ENCODE peak calls at places on chromosomes 13 and 19, in ten cellular contexts. One of them, this sample, is unnamed.

GRCh38 chr19:804419-805160 is 7.3 kb downstream of the PTBP1 start:
- DNase-seq in tibial artery: no peak
- DNase-seq in fibroblast of mammary gland: no peak
- DNase-seq in B cell: peak; percentile 61
- DNase-seq in cardiac muscle cell: no peak
- DNase-seq in endothelial cell: no peak
- DNase-seq in uterus: no peak
- DNase-seq in A549: no peak
- DNase-seq in MCF 10A: no peak
- DNase-seq in progenitor cell of endocrine pancreas: no peak
- DNase-seq in this sample: no peak

GRCh38 chr13:32408999-32409313 is 19.0 kb downstream of the N4BP2L1 start:
- DNase-seq in tibial artery: no peak
- DNase-seq in fibroblast of mammary gland: no peak
- DNase-seq in B cell: no peak
- DNase-seq in cardiac muscle cell: no peak
- DNase-seq in endothelial cell: no peak
- DNase-seq in uterus: no peak
- DNase-seq in A549: no peak
- DNase-seq in MCF 10A: no peak
- DNase-seq in progenitor cell of endocrine pancreas: no peak
- DNase-seq in this sample: no peak

GRCh38 chr19:16325671-16326400 is 1.2 kb downstream of the KLF2 start:
- DNase-seq in tibial artery: peak; percentile 78
- DNase-seq in fibroblast of mammary gland: no peak
- DNase-seq in B cell: peak; percentile 57
- DNase-seq in cardiac muscle cell: peak; percentile 66
- DNase-seq in endothelial cell: no peak
- DNase-seq in uterus: peak; percentile 60
- DNase-seq in A549: peak; percentile 43
- DNase-seq in MCF 10A: no peak
- DNase-seq in progenitor cell of endocrine pancreas: peak; percentile 38
- DNase-seq in this sample: no peak

GRCh38 chr19:38793186-38793585 is 4.2 kb downstream of the LGALS7B start:
- DNase-seq in tibial artery: no peak
- DNase-seq in fibroblast of mammary gland: peak; percentile 32
- DNase-seq in B cell: no peak
- DNase-seq in cardiac muscle cell: no peak
- DNase-seq in endothelial cell: no peak
- DNase-seq in uterus: no peak
- DNase-seq in A549: no peak
- DNase-seq in MCF 10A: peak; percentile 87
- DNase-seq in progenitor cell of endocrine pancreas: no peak
- DNase-seq in this sample: no peak

GRCh38 chr19:45211751-45212381 is 33.3 kb downstream of the BLOC1S3 start:
- DNase-seq in tibial artery: no peak
- DNase-seq in fibroblast of mammary gland: no peak
- DNase-seq in B cell: peak; percentile 22
- DNase-seq in cardiac muscle cell: no peak
- DNase-seq in endothelial cell: no peak
- DNase-seq in uterus: peak; percentile 77
- DNase-seq in A549: no peak
- DNase-seq in MCF 10A: peak; percentile 59
- DNase-seq in progenitor cell of endocrine pancreas: no peak
- DNase-seq in this sample: no peak

GRCh38 chr19:12834418-12834943 is at the start of gene RTBDN:
- DNase-seq in tibial artery: no peak
- DNase-seq in fibroblast of mammary gland: no peak
- DNase-seq in B cell: no peak
- DNase-seq in cardiac muscle cell: no peak
- DNase-seq in endothelial cell: no peak
- DNase-seq in uterus: no peak
- DNase-seq in A549: no peak
- DNase-seq in MCF 10A: no peak
- DNase-seq in progenitor cell of endocrine pancreas: no peak
- DNase-seq in this sample: no peak

GRCh38 chr13:39776439-39776838 is 121.0 kb downstream of the COG6 start:
- DNase-seq in tibial artery: no peak
- DNase-seq in fibroblast of mammary gland: peak; percentile 92
- DNase-seq in B cell: no peak
- DNase-seq in cardiac muscle cell: no peak
- DNase-seq in endothelial cell: no peak
- DNase-seq in uterus: no peak
- DNase-seq in A549: peak; percentile 8
- DNase-seq in MCF 10A: no peak
- DNase-seq in progenitor cell of endocrine pancreas: no peak
- DNase-seq in this sample: peak; percentile 43

GRCh38 chr19:9566729-9567128 is 17.6 kb downstream of the ZNF121 start:
- DNase-seq in tibial artery: no peak
- DNase-seq in fibroblast of mammary gland: no peak
- DNase-seq in B cell: no peak
- DNase-seq in cardiac muscle cell: no peak
- DNase-seq in endothelial cell: no peak
- DNase-seq in uterus: no peak
- DNase-seq in A549: peak; percentile 17
- DNase-seq in MCF 10A: no peak
- DNase-seq in progenitor cell of endocrine pancreas: no peak
- DNase-seq in this sample: no peak

GRCh38 chr13:52455677-52456041 is 381 bp downstream of the CKAP2 start:
- DNase-seq in tibial artery: peak; percentile 74
- DNase-seq in fibroblast of mammary gland: peak; percentile 49
- DNase-seq in B cell: peak; percentile 80
- DNase-seq in cardiac muscle cell: peak; percentile 92
- DNase-seq in endothelial cell: peak; percentile 88
- DNase-seq in uterus: peak; percentile 50
- DNase-seq in A549: peak; percentile 75
- DNase-seq in MCF 10A: peak; percentile 70
- DNase-seq in progenitor cell of endocrine pancreas: peak; percentile 80
- DNase-seq in this sample: peak; percentile 76

GRCh38 chr13:95603887-95604533 is 40.5 kb downstream of the DZIP1 start:
- DNase-seq in tibial artery: no peak
- DNase-seq in fibroblast of mammary gland: peak; percentile 59
- DNase-seq in B cell: no peak
- DNase-seq in cardiac muscle cell: no peak
- DNase-seq in endothelial cell: no peak
- DNase-seq in uterus: no peak
- DNase-seq in A549: peak; percentile 74
- DNase-seq in MCF 10A: peak; percentile 97
- DNase-seq in progenitor cell of endocrine pancreas: no peak
- DNase-seq in this sample: no peak

GRCh38 chr13:49604570-49604969 is 19.2 kb upstream of the RCBTB1 start:
- DNase-seq in tibial artery: no peak
- DNase-seq in fibroblast of mammary gland: no peak
- DNase-seq in B cell: no peak
- DNase-seq in cardiac muscle cell: no peak
- DNase-seq in endothelial cell: no peak
- DNase-seq in uterus: no peak
- DNase-seq in A549: no peak
- DNase-seq in MCF 10A: no peak
- DNase-seq in progenitor cell of endocrine pancreas: no peak
- DNase-seq in this sample: no peak

GRCh38 chr19:52936151-52936957 is 13.1 kb upstream of the ZNF888 start:
- DNase-seq in tibial artery: peak; percentile 10
- DNase-seq in fibroblast of mammary gland: no peak
- DNase-seq in B cell: no peak
- DNase-seq in cardiac muscle cell: no peak
- DNase-seq in endothelial cell: no peak
- DNase-seq in uterus: no peak
- DNase-seq in A549: no peak
- DNase-seq in MCF 10A: no peak
- DNase-seq in progenitor cell of endocrine pancreas: no peak
- DNase-seq in this sample: no peak

GRCh38 chr19:41753936-41754529 is 1.3 kb upstream of the CEACAM6 start:
- DNase-seq in tibial artery: no peak
- DNase-seq in fibroblast of mammary gland: peak; percentile 31
- DNase-seq in B cell: peak; percentile 40
- DNase-seq in cardiac muscle cell: no peak
- DNase-seq in endothelial cell: peak; percentile 64
- DNase-seq in uterus: no peak
- DNase-seq in A549: peak; percentile 69
- DNase-seq in MCF 10A: peak; percentile 65
- DNase-seq in progenitor cell of endocrine pancreas: no peak
- DNase-seq in this sample: peak; percentile 32

GRCh38 chr19:44737238-44738160 is 11.0 kb upstream of the BCL3 start:
- DNase-seq in tibial artery: no peak
- DNase-seq in fibroblast of mammary gland: peak; percentile 91
- DNase-seq in B cell: no peak
- DNase-seq in cardiac muscle cell: no peak
- DNase-seq in endothelial cell: no peak
- DNase-seq in uterus: no peak
- DNase-seq in A549: peak; percentile 99
- DNase-seq in MCF 10A: no peak
- DNase-seq in progenitor cell of endocrine pancreas: no peak
- DNase-seq in this sample: peak; percentile 45

GRCh38 chr13:21319869-21320641 is 139.0 kb downstream of the ZDHHC20 start:
- DNase-seq in tibial artery: no peak
- DNase-seq in fibroblast of mammary gland: no peak
- DNase-seq in B cell: no peak
- DNase-seq in cardiac muscle cell: no peak
- DNase-seq in endothelial cell: no peak
- DNase-seq in uterus: no peak
- DNase-seq in A549: no peak
- DNase-seq in MCF 10A: no peak
- DNase-seq in progenitor cell of endocrine pancreas: no peak
- DNase-seq in this sample: no peak

GRCh38 chr19:46958542-46958941 is 61.1 kb upstream of the NPAS1 start:
- DNase-seq in tibial artery: no peak
- DNase-seq in fibroblast of mammary gland: peak; percentile 90
- DNase-seq in B cell: no peak
- DNase-seq in cardiac muscle cell: no peak
- DNase-seq in endothelial cell: no peak
- DNase-seq in uterus: no peak
- DNase-seq in A549: no peak
- DNase-seq in MCF 10A: peak; percentile 50
- DNase-seq in progenitor cell of endocrine pancreas: no peak
- DNase-seq in this sample: no peak

GRCh38 chr13:19601749-19602725 is 31.4 kb upstream of the MPHOSPH8 start:
- DNase-seq in tibial artery: no peak
- DNase-seq in fibroblast of mammary gland: peak; percentile 32
- DNase-seq in B cell: peak; percentile 78
- DNase-seq in cardiac muscle cell: peak; percentile 55
- DNase-seq in endothelial cell: peak; percentile 59
- DNase-seq in uterus: no peak
- DNase-seq in A549: peak; percentile 53
- DNase-seq in MCF 10A: peak; percentile 46
- DNase-seq in progenitor cell of endocrine pancreas: peak; percentile 66
- DNase-seq in this sample: peak; percentile 87

GRCh38 chr19:55289117-55289796 is 5.5 kb downstream of the BRSK1 start:
- DNase-seq in tibial artery: no peak
- DNase-seq in fibroblast of mammary gland: peak; percentile 46
- DNase-seq in B cell: no peak
- DNase-seq in cardiac muscle cell: no peak
- DNase-seq in endothelial cell: no peak
- DNase-seq in uterus: no peak
- DNase-seq in A549: peak; percentile 51
- DNase-seq in MCF 10A: no peak
- DNase-seq in progenitor cell of endocrine pancreas: no peak
- DNase-seq in this sample: no peak

GRCh38 chr13:73922728-73923393 is 211.3 kb downstream of the KLF12 start:
- DNase-seq in tibial artery: no peak
- DNase-seq in fibroblast of mammary gland: peak; percentile 62
- DNase-seq in B cell: no peak
- DNase-seq in cardiac muscle cell: no peak
- DNase-seq in endothelial cell: no peak
- DNase-seq in uterus: no peak
- DNase-seq in A549: no peak
- DNase-seq in MCF 10A: no peak
- DNase-seq in progenitor cell of endocrine pancreas: no peak
- DNase-seq in this sample: no peak

DNA sequence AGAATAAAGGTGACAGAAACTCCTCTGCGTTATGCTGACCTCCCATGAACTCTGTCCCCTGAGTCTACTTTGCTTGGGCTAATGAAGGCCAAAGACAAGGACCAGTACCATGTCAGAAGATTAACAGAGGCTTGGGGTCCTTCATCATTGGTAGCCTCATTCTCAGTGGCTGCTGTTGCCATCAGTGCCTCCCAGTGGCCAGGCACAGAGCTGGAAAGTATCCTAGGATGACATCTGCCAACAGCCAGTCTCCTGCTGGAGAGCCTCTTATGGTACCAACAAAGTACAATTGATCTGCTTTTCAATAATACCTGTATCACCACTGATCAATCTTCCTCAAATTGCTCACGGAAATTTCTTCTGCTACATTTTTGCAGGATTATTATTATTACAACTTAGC is 281.6 kb downstream of the DNAJC15 start:
- DNase-seq in tibial artery: no peak
- DNase-seq in fibroblast of mammary gland: no peak
- DNase-seq in B cell: no peak
- DNase-seq in cardiac muscle cell: no peak
- DNase-seq in endothelial cell: no peak
- DNase-seq in uterus: no peak
- DNase-seq in A549: peak; percentile 1
- DNase-seq in MCF 10A: no peak
- DNase-seq in progenitor cell of endocrine pancreas: no peak
- DNase-seq in this sample: no peak
- TF ChIP-seq CTCF in tibial artery: no peak
- TF ChIP-seq CTCF in fibroblast of mammary gland: no peak
- TF ChIP-seq CTCF in B cell: no peak
- TF ChIP-seq CTCF in cardiac muscle cell: no peak
- TF ChIP-seq CTCF in endothelial cell: no peak
- TF ChIP-seq CTCF in uterus: no peak
- TF ChIP-seq CTCF in A549: no peak
- TF ChIP-seq CTCF in MCF 10A: no peak
- TF ChIP-seq CTCF in progenitor cell of endocrine pancreas: no peak
- TF ChIP-seq CTCF in this sample: no peak

GRCh38 chr19:31408460-31409124 is 59.4 kb upstream of the TSHZ3 start:
- DNase-seq in tibial artery: no peak
- DNase-seq in fibroblast of mammary gland: peak; percentile 92
- DNase-seq in B cell: no peak
- DNase-seq in cardiac muscle cell: no peak
- DNase-seq in endothelial cell: no peak
- DNase-seq in uterus: peak; percentile 22
- DNase-seq in A549: peak; percentile 19
- DNase-seq in MCF 10A: peak; percentile 7
- DNase-seq in progenitor cell of endocrine pancreas: no peak
- DNase-seq in this sample: no peak
- TF ChIP-seq CTCF in tibial artery: no peak
- TF ChIP-seq CTCF in fibroblast of mammary gland: no peak
- TF ChIP-seq CTCF in B cell: no peak
- TF ChIP-seq CTCF in cardiac muscle cell: no peak
- TF ChIP-seq CTCF in endothelial cell: no peak
- TF ChIP-seq CTCF in uterus: no peak
- TF ChIP-seq CTCF in A549: no peak
- TF ChIP-seq CTCF in MCF 10A: no peak
- TF ChIP-seq CTCF in progenitor cell of endocrine pancreas: no peak
- TF ChIP-seq CTCF in this sample: no peak

GRCh38 chr13:45584816-45585215 is 30.7 kb downstream of the ERICH6B start:
- DNase-seq in tibial artery: no peak
- DNase-seq in fibroblast of mammary gland: peak; percentile 6
- DNase-seq in B cell: no peak
- DNase-seq in cardiac muscle cell: peak; percentile 11
- DNase-seq in endothelial cell: peak; percentile 4
- DNase-seq in uterus: no peak
- DNase-seq in A549: peak; percentile 26
- DNase-seq in MCF 10A: peak; percentile 17
- DNase-seq in progenitor cell of endocrine pancreas: no peak
- DNase-seq in this sample: no peak
- TF ChIP-seq CTCF in tibial artery: no peak
- TF ChIP-seq CTCF in fibroblast of mammary gland: peak; percentile 18
- TF ChIP-seq CTCF in B cell: no peak
- TF ChIP-seq CTCF in cardiac muscle cell: no peak
- TF ChIP-seq CTCF in endothelial cell: no peak
- TF ChIP-seq CTCF in uterus: no peak
- TF ChIP-seq CTCF in A549: no peak
- TF ChIP-seq CTCF in MCF 10A: no peak
- TF ChIP-seq CTCF in progenitor cell of endocrine pancreas: peak; percentile 20
- TF ChIP-seq CTCF in this sample: no peak

GRCh38 chr13:112417079-112417478 is 40.9 kb downstream of the SPACA7 start:
- DNase-seq in tibial artery: no peak
- DNase-seq in fibroblast of mammary gland: no peak
- DNase-seq in B cell: no peak
- DNase-seq in cardiac muscle cell: no peak
- DNase-seq in endothelial cell: no peak
- DNase-seq in uterus: no peak
- DNase-seq in A549: no peak
- DNase-seq in MCF 10A: no peak
- DNase-seq in progenitor cell of endocrine pancreas: no peak
- DNase-seq in this sample: no peak
- TF ChIP-seq CTCF in tibial artery: no peak
- TF ChIP-seq CTCF in fibroblast of mammary gland: no peak
- TF ChIP-seq CTCF in B cell: no peak
- TF ChIP-seq CTCF in cardiac muscle cell: no peak
- TF ChIP-seq CTCF in endothelial cell: no peak
- TF ChIP-seq CTCF in uterus: no peak
- TF ChIP-seq CTCF in A549: no peak
- TF ChIP-seq CTCF in MCF 10A: no peak
- TF ChIP-seq CTCF in progenitor cell of endocrine pancreas: no peak
- TF ChIP-seq CTCF in this sample: no peak